ENCODE peak calls at places on chromosome 15, in six cellular contexts. One of them, this sample, is unnamed.

GRCh38 chr15:94845391-94845718 is 614.0 kb downstream of the MCTP2 start:
- DNase-seq in NB4: no peak
- DNase-seq in omental fat pad: no peak
- DNase-seq in tibial artery: no peak
- DNase-seq in WERI-Rb-1: no peak
- DNase-seq in cardiac fibroblast: no peak
- DNase-seq in this sample: no peak

GRCh38 chr15:63347074-63347859 is 34.4 kb downstream of the CA12 start:
- DNase-seq in NB4: peak
- DNase-seq in tibial artery: no peak
- DNase-seq in omental fat pad: no peak
- DNase-seq in cardiac fibroblast: no peak
- DNase-seq in WERI-Rb-1: no peak
- DNase-seq in this sample: no peak

GRCh38 chr15:88476635-88477038 is 9.1 kb downstream of the MRPS11 start:
- DNase-seq in cardiac fibroblast: peak
- DNase-seq in WERI-Rb-1: peak
- DNase-seq in NB4: peak
- DNase-seq in tibial artery: no peak
- DNase-seq in omental fat pad: no peak
- DNase-seq in this sample: peak

GRCh38 chr15:62145015-62145735 is 19.9 kb downstream of the C2CD4B start:
- DNase-seq in WERI-Rb-1: no peak
- DNase-seq in cardiac fibroblast: no peak
- DNase-seq in tibial artery: no peak
- DNase-seq in NB4: no peak
- DNase-seq in omental fat pad: no peak
- DNase-seq in this sample: no peak

GRCh38 chr15:57319919-57320542 is 56.3 kb upstream of the CGNL1 start:
- DNase-seq in WERI-Rb-1: no peak
- DNase-seq in cardiac fibroblast: no peak
- DNase-seq in tibial artery: no peak
- DNase-seq in omental fat pad: no peak
- DNase-seq in NB4: no peak
- DNase-seq in this sample: no peak

GRCh38 chr15:31434418-31435255 is 108.0 kb downstream of the KLF13 start:
- DNase-seq in cardiac fibroblast: peak
- DNase-seq in NB4: peak
- DNase-seq in omental fat pad: no peak
- DNase-seq in tibial artery: no peak
- DNase-seq in WERI-Rb-1: no peak
- DNase-seq in this sample: no peak

GRCh38 chr15:60994842-60995495 is 234.1 kb downstream of the RORA start:
- DNase-seq in tibial artery: no peak
- DNase-seq in cardiac fibroblast: no peak
- DNase-seq in omental fat pad: no peak
- DNase-seq in WERI-Rb-1: no peak
- DNase-seq in NB4: no peak
- DNase-seq in this sample: no peak

GRCh38 chr15:29812384-29812694 is 9.9 kb downstream of the TJP1 start:
- DNase-seq in omental fat pad: no peak
- DNase-seq in cardiac fibroblast: peak
- DNase-seq in WERI-Rb-1: no peak
- DNase-seq in tibial artery: no peak
- DNase-seq in NB4: no peak
- DNase-seq in this sample: no peak

GRCh38 chr15:52052076-52052935 is 33.3 kb downstream of the MAPK6 start:
- DNase-seq in tibial artery: no peak
- DNase-seq in WERI-Rb-1: no peak
- DNase-seq in NB4: peak
- DNase-seq in omental fat pad: no peak
- DNase-seq in cardiac fibroblast: peak
- DNase-seq in this sample: no peak

GRCh38 chr15:69792823-69793222 is 304.9 kb downstream of the TLE3 start:
- DNase-seq in tibial artery: no peak
- DNase-seq in NB4: no peak
- DNase-seq in WERI-Rb-1: no peak
- DNase-seq in omental fat pad: no peak
- DNase-seq in cardiac fibroblast: no peak
- DNase-seq in this sample: no peak

GRCh38 chr15:77335298-77335697 is 84.6 kb downstream of the PEAK1 start:
- DNase-seq in cardiac fibroblast: peak
- DNase-seq in omental fat pad: no peak
- DNase-seq in WERI-Rb-1: no peak
- DNase-seq in tibial artery: no peak
- DNase-seq in NB4: no peak
- DNase-seq in this sample: no peak

GRCh38 chr15:85852969-85853368 is 58.2 kb upstream of the KLHL25 start:
- DNase-seq in tibial artery: no peak
- DNase-seq in WERI-Rb-1: no peak
- DNase-seq in NB4: no peak
- DNase-seq in cardiac fibroblast: no peak
- DNase-seq in omental fat pad: no peak
- DNase-seq in this sample: no peak

GRCh38 chr15:57565326-57565725 is 26.4 kb upstream of the MYZAP start:
- DNase-seq in WERI-Rb-1: no peak
- DNase-seq in cardiac fibroblast: no peak
- DNase-seq in NB4: peak
- DNase-seq in omental fat pad: no peak
- DNase-seq in tibial artery: no peak
- DNase-seq in this sample: no peak

GRCh38 chr15:98658831-98659699 is 10.7 kb downstream of the IGF1R start:
- DNase-seq in cardiac fibroblast: peak
- DNase-seq in tibial artery: no peak
- DNase-seq in omental fat pad: no peak
- DNase-seq in NB4: peak
- DNase-seq in WERI-Rb-1: peak
- DNase-seq in this sample: peak

GRCh38 chr15:78879517-78880241 is 7.0 kb downstream of the MORF4L1 start:
- DNase-seq in tibial artery: no peak
- DNase-seq in omental fat pad: no peak
- DNase-seq in WERI-Rb-1: peak
- DNase-seq in cardiac fibroblast: no peak
- DNase-seq in NB4: no peak
- DNase-seq in this sample: no peak

GRCh38 chr15:55768670-55769185 is 25.8 kb upstream of the PRTG start:
- DNase-seq in tibial artery: no peak
- DNase-seq in omental fat pad: no peak
- DNase-seq in NB4: no peak
- DNase-seq in WERI-Rb-1: no peak
- DNase-seq in cardiac fibroblast: no peak
- DNase-seq in this sample: no peak

GRCh38 chr15:50315814-50316630 is 39.0 kb downstream of the GABPB1 start:
- DNase-seq in tibial artery: no peak
- DNase-seq in omental fat pad: no peak
- DNase-seq in WERI-Rb-1: no peak
- DNase-seq in NB4: peak
- DNase-seq in cardiac fibroblast: peak
- DNase-seq in this sample: no peak

GRCh38 chr15:29183071-29183831 is 86.4 kb downstream of the NSMCE3 start:
- DNase-seq in NB4: no peak
- DNase-seq in tibial artery: no peak
- DNase-seq in WERI-Rb-1: no peak
- DNase-seq in omental fat pad: no peak
- DNase-seq in cardiac fibroblast: peak
- DNase-seq in this sample: no peak

GRCh38 chr15:68307131-68307928 is 29.8 kb downstream of the FEM1B start:
- DNase-seq in cardiac fibroblast: no peak
- DNase-seq in omental fat pad: no peak
- DNase-seq in WERI-Rb-1: no peak
- DNase-seq in NB4: no peak
- DNase-seq in tibial artery: peak
- DNase-seq in this sample: no peak

GRCh38 chr15:72907733-72908132 is 124.2 kb upstream of the ADPGK start:
- DNase-seq in NB4: no peak
- DNase-seq in WERI-Rb-1: no peak
- DNase-seq in omental fat pad: no peak
- DNase-seq in cardiac fibroblast: no peak
- DNase-seq in tibial artery: no peak
- DNase-seq in this sample: no peak

DNA sequence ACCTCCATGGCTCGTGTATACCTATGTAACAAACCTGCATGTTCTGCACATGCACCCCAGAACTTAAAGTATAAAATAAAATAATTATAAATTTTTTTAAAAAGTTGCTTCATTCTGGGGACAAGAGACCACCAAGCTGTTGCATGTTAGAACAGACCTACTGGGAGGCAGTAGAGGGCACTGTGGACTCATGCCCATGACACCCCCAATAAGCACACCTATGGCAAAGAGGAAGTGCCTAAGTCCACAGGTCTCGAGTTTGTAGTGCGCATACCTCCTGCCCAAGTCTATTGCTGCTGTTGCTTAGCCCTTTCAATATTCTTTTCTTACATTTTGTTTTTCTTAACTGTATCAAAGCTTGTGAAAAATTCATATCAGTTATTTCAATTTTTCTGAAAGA is 267.9 kb upstream of the THBS1 start:
- DNase-seq in NB4: peak
- DNase-seq in cardiac fibroblast: peak
- DNase-seq in WERI-Rb-1: peak
- DNase-seq in tibial artery: no peak
- DNase-seq in omental fat pad: no peak
- DNase-seq in this sample: no peak
- TF ChIP-seq CTCF in NB4: peak
- TF ChIP-seq CTCF in cardiac fibroblast: peak
- TF ChIP-seq CTCF in WERI-Rb-1: peak
- TF ChIP-seq CTCF in tibial artery: peak
- TF ChIP-seq CTCF in omental fat pad: no peak
- TF ChIP-seq CTCF in this sample: no peak

GRCh38 chr15:101100593-101101442 is 151.0 kb downstream of the CHSY1 start:
- DNase-seq in tibial artery: no peak
- DNase-seq in WERI-Rb-1: no peak
- DNase-seq in NB4: no peak
- DNase-seq in omental fat pad: no peak
- DNase-seq in cardiac fibroblast: no peak
- DNase-seq in this sample: no peak
- TF ChIP-seq CTCF in tibial artery: no peak
- TF ChIP-seq CTCF in WERI-Rb-1: no peak
- TF ChIP-seq CTCF in NB4: no peak
- TF ChIP-seq CTCF in omental fat pad: no peak
- TF ChIP-seq CTCF in cardiac fibroblast: no peak
- TF ChIP-seq CTCF in this sample: no peak

DNA sequence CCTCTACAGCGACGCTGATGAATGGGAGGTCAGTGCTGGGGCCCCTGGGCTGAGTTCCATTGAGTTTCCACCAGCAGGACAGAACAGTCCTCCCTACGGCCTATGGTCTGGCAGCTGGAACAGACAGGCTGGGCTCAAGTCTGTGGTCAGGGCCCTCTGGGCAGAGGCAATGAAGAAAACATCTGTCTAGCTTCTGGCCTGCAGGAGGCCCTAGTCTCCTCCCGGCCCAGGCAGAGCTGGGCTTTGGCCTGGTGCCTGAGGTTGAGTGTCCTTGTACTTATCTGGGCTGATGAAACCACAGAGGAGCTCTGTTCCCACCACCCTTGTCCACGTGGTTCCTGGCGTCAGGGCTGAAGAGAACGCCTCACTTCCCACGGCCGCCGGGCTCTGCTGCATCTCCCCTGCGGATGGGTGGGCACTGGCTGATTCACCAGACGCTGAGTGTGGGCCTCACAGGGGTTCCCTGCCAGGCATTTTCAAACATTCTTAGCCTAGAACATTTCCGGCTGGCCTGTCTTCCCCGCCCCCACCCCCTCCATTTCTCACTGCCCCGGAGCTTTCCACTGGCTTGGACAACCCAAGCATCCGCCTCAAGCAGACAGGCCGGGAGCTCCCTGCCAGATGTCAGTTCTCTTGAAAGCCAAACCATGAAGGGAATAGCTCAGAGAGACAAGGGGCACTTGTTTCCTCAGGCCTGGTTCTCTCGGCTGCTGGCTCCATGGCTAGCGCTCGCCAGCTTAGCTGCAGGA is 20.3 kb downstream of the PPCDC start:
- DNase-seq in omental fat pad: peak
- DNase-seq in NB4: peak
- DNase-seq in cardiac fibroblast: peak
- DNase-seq in tibial artery: peak
- DNase-seq in WERI-Rb-1: no peak
- DNase-seq in this sample: no peak
- TF ChIP-seq CTCF in omental fat pad: peak
- TF ChIP-seq CTCF in NB4: peak
- TF ChIP-seq CTCF in cardiac fibroblast: peak
- TF ChIP-seq CTCF in tibial artery: peak
- TF ChIP-seq CTCF in WERI-Rb-1: no peak
- TF ChIP-seq CTCF in this sample: no peak

DNA sequence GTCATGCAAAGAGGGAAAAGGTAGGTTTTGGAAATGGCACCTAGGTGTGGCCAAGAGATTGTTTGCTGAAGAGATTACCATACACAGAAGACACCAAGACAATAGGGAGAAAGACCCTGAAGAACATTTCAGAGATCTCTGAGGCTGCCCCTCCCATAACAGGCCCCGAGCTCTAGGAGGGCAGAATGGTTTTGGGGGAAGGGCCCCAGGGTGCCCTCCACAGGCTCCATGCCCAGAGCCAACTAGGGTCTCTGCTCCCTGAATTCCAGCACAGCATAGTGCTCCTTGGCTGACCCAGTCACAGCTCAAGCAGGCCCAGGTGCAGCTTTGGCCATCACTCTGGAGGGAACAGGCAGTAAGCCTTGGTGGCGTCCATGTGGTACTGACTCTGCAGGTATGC is 163.9 kb downstream of the RAB11A start:
- DNase-seq in omental fat pad: no peak
- DNase-seq in tibial artery: no peak
- DNase-seq in WERI-Rb-1: no peak
- DNase-seq in NB4: no peak
- DNase-seq in cardiac fibroblast: no peak
- DNase-seq in this sample: no peak
- TF ChIP-seq CTCF in omental fat pad: no peak
- TF ChIP-seq CTCF in tibial artery: no peak
- TF ChIP-seq CTCF in WERI-Rb-1: no peak
- TF ChIP-seq CTCF in NB4: no peak
- TF ChIP-seq CTCF in cardiac fibroblast: no peak
- TF ChIP-seq CTCF in this sample: no peak

GRCh38 chr15:71639531-71639930 is 170.8 kb upstream of the NR2E3 start:
- DNase-seq in WERI-Rb-1: no peak
- DNase-seq in NB4: no peak
- DNase-seq in tibial artery: no peak
- DNase-seq in cardiac fibroblast: no peak
- DNase-seq in omental fat pad: no peak
- DNase-seq in this sample: no peak
- TF ChIP-seq CTCF in WERI-Rb-1: no peak
- TF ChIP-seq CTCF in NB4: no peak
- TF ChIP-seq CTCF in tibial artery: no peak
- TF ChIP-seq CTCF in cardiac fibroblast: no peak
- TF ChIP-seq CTCF in omental fat pad: no peak
- TF ChIP-seq CTCF in this sample: no peak

DNA sequence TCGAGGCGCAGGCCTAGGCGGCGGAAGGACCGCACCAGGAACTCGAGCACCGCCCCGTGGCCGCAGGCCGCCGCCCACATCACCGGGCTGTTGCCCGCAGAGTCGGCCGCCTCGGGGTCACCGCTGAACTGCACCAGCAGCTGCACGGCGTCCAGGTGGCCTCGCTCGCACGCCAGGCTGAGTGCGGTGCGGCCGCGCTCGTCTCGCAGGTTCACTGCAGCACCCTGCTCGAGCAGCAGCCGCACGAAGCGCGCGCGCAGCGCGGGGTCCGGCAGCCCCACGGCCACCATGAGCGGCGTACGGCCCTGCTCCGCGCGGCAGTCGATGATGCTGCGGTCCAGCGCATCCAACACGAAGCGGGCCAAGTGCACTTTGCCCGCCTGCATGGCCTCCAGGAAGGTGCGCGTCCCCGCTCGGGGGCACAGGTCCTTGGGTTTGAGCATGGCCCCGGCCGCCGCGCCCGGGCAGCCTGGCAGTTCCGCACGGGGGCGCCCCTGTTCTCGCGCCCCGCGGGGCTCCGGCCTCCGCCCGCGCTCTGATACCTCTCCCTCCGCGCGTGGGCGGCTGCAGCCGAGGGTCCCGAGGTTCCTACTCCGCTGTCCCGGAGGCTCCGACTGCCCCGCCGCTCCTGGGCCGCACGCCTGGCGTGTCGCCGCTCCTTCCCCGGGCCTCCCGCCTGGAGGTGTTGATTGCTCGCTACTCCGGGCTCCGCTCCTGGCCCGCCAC is 557 bp downstream of the ANKRD63 start:
- DNase-seq in cardiac fibroblast: peak
- DNase-seq in NB4: peak
- DNase-seq in WERI-Rb-1: peak
- DNase-seq in omental fat pad: no peak
- DNase-seq in tibial artery: no peak
- DNase-seq in this sample: peak
- TF ChIP-seq CTCF in cardiac fibroblast: no peak
- TF ChIP-seq CTCF in NB4: peak
- TF ChIP-seq CTCF in WERI-Rb-1: peak
- TF ChIP-seq CTCF in omental fat pad: no peak
- TF ChIP-seq CTCF in tibial artery: no peak
- TF ChIP-seq CTCF in this sample: no peak